ENCODE peak calls at places on chromosomes 13 and 19, in five cellular contexts. L is right lobe of liver, M is RWPE1, W is tibial artery, D is Karpas-422. F is an unnamed sample.

GRCh38 chr19:35318679-35319448 is 10.1 kb upstream of the CD22 start:
- DNase-seq in L (peak), M (peak), W (peak), D (no peak), F (peak)

GRCh38 chr19:31955884-31956283 is 389.5 kb upstream of the ZNF507 start:
- DNase-seq in L (no peak), M (no peak), W (no peak), D (no peak), F (no peak)

GRCh38 chr19:52138614-52139290 is 986 bp downstream of the ZNF616 start:
- DNase-seq in L (peak), M (peak), W (peak), D (peak), F (no peak)

GRCh38 chr19:4697304-4697703 is 26.3 kb downstream of the DPP9 start:
- DNase-seq in L (no peak), M (no peak), W (no peak), D (no peak), F (no peak)

GRCh38 chr19:30692517-30692870 is 320.3 kb downstream of the ZNF536 start:
- DNase-seq in L (no peak), M (no peak), W (no peak), D (no peak), F (no peak)

GRCh38 chr13:47826481-47826880 is 174.6 kb downstream of the SUCLA2 start:
- DNase-seq in L (no peak), M (no peak), W (no peak), D (no peak), F (no peak)

GRCh38 chr13:52738719-52739467 is 727 bp downstream of the CNMD start:
- DNase-seq in L (no peak), M (no peak), W (no peak), D (no peak), F (no peak)

GRCh38 chr19:3509566-3509989 is 3.5 kb downstream of the FZR1 start:
- DNase-seq in L (peak), M (peak), W (no peak), D (no peak), F (peak)

GRCh38 chr19:47603706-47604310 is 5.1 kb upstream of the BICRA start:
- DNase-seq in L (no peak), M (no peak), W (no peak), D (no peak), F (no peak)

GRCh38 chr13:44300895-44301638 is 72.6 kb upstream of the SERP2 start:
- DNase-seq in L (peak), M (peak), W (peak), D (no peak), F (peak)

GRCh38 chr19:2933490-2933910 is 11.3 kb downstream of the ZNF77 start:
- DNase-seq in L (no peak), M (no peak), W (no peak), D (no peak), F (no peak)

GRCh38 chr13:72458701-72459100 is 268.7 kb downstream of the MZT1 start:
- DNase-seq in L (no peak), M (peak), W (no peak), D (no peak), F (peak)

GRCh38 chr13:101690871-101691270 is 238.4 kb downstream of the ITGBL1 start:
- DNase-seq in L (no peak), M (no peak), W (no peak), D (no peak), F (no peak)

GRCh38 chr13:74306496-74306895 is 172.3 kb upstream of the KLF12 start:
- DNase-seq in L (no peak), M (no peak), W (no peak), D (no peak), F (no peak)

GRCh38 chr19:8126008-8126407 is 23.4 kb downstream of the FBN3 start:
- DNase-seq in L (no peak), M (no peak), W (no peak), D (no peak), F (no peak)

GRCh38 chr19:9586764-9587163 is 2.5 kb upstream of the ZNF121 start:
- DNase-seq in L (peak), M (peak), W (peak), D (peak), F (peak)

GRCh38 chr19:15501596-15501995 is 6.7 kb upstream of the CYP4F22 start:
- DNase-seq in L (no peak), M (no peak), W (no peak), D (no peak), F (no peak)
- H3K27ac ChIP-seq in L (no peak), M (no peak), W (no peak), D (no peak), F (no peak)

GRCh38 chr19:13038306-13039210 is 43.3 kb downstream of the NFIX start:
- DNase-seq in L (peak), M (no peak), W (no peak), D (no peak), F (no peak)
- H3K27ac ChIP-seq in L (no peak), M (peak), W (peak), D (no peak), F (peak)

GRCh38 chr13:84243340-84243739 is 361.1 kb upstream of the SLITRK1 start:
- DNase-seq in L (no peak), M (no peak), W (no peak), D (no peak), F (no peak)

GRCh38 chr13:84237181-84237580 is 354.9 kb upstream of the SLITRK1 start:
- DNase-seq in L (no peak), M (no peak), W (no peak), D (no peak), F (no peak)

GRCh38 chr13:84239032-84239431 is 356.8 kb upstream of the SLITRK1 start:
- DNase-seq in L (no peak), M (no peak), W (no peak), D (no peak), F (no peak)
- H3K27ac ChIP-seq in L (no peak), M (no peak), W (no peak), D (no peak), F (no peak)

DNA sequence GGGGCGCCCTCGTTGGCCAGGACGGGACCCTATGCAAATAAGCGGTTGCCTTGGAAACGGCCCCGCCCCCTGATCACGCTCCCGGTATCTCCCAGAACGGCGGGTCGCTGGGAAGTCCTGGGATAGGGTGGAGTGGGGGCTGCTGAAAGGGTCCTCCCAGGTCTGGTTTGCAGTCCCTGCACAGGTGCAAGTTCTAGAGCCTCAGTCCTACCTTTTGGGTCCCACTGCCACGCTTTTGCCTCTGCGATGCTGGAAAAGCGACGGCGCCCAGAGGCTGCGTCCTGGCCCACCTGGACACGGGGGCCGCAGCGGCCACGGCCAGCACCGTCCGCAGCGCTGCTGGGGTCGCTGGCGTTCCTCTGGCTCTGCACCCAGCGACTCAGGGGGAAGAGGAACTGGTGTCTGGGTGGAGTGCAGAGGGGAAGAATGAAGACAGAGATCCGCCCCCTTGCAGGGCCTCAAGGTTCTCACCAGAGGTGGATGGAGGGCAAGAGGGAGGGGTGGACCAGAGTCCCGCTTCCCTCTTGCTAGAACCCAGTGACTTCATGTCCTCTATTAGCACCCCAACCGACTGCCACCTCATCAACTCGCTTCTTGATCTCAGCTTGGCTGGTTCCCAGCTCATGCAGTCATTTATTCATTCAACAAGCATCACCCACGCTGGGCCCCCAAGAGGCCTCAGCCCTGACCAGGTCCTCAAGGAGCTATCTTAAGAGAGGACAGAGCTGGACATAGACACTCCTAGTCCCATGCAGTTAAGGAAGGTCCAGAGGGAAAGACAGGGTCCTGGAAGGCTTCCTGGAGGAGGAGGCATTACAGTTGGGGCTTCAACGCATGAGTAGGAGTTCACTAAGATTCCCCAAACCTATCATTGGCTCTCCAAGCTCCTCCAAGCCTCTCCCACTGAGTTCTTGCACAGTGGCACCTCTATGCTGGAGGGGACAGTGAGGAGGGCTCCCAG is at the start of gene LRRC25:
- DNase-seq in L (peak), M (no peak), W (peak), D (peak), F (no peak)
- H3K27ac ChIP-seq in L (peak), M (peak), W (no peak), D (no peak), F (no peak)

GRCh38 chr13:28250542-28250941 is 112.2 kb downstream of the PAN3 start:
- DNase-seq in L (no peak), M (no peak), W (no peak), D (no peak), F (no peak)
- H3K27ac ChIP-seq in L (no peak), M (no peak), W (no peak), D (no peak), F (no peak)

GRCh38 chr19:18107235-18108083 is 9.9 kb downstream of the MAST3 start:
- DNase-seq in L (no peak), M (no peak), W (no peak), D (no peak), F (no peak)
- H3K27ac ChIP-seq in L (no peak), M (peak), W (no peak), D (no peak), F (no peak)

GRCh38 chr13:50126378-50127016 is 111.3 kb downstream of the KCNRG start:
- DNase-seq in L (no peak), M (no peak), W (no peak), D (peak), F (no peak)
- H3K27ac ChIP-seq in L (peak), M (peak), W (peak), D (peak), F (no peak)

GRCh38 chr13:105991131-105991530 is 544.3 kb downstream of the EFNB2 start:
- DNase-seq in L (no peak), M (no peak), W (no peak), D (no peak), F (no peak)
- H3K27ac ChIP-seq in L (no peak), M (no peak), W (no peak), D (no peak), F (peak)

GRCh38 chr19:33281296-33281926 is 20.9 kb downstream of the CEBPA start:
- DNase-seq in L (no peak), M (no peak), W (no peak), D (no peak), F (no peak)
- H3K27ac ChIP-seq in L (no peak), M (no peak), W (no peak), D (no peak), F (no peak)